ENCODE peak calls at places on chromosomes 5 and 9, in nine cellular contexts. One of them, this sample, is unnamed.

GRCh38 chr9:75739884-75740611 is 150.4 kb upstream of the PCSK5 start:
- DNase-seq in breast epithelium: no peak
- DNase-seq in A549: no peak
- DNase-seq in testis: no peak
- DNase-seq in GM12878: no peak
- DNase-seq in stomach: no peak
- DNase-seq in transverse colon: no peak
- DNase-seq in heart left ventricle: no peak
- DNase-seq in K562: no peak
- DNase-seq in this sample: no peak

GRCh38 chr5:97909541-97909940 is 726.5 kb upstream of the RIOK2 start:
- DNase-seq in breast epithelium: no peak
- DNase-seq in A549: no peak
- DNase-seq in testis: no peak
- DNase-seq in GM12878: no peak
- DNase-seq in stomach: no peak
- DNase-seq in transverse colon: no peak
- DNase-seq in heart left ventricle: no peak
- DNase-seq in K562: no peak
- DNase-seq in this sample: no peak

GRCh38 chr5:90421136-90421535 is 11.6 kb upstream of the CETN3 start:
- DNase-seq in breast epithelium: no peak
- DNase-seq in A549: no peak
- DNase-seq in testis: no peak
- DNase-seq in GM12878: no peak
- DNase-seq in stomach: peak; percentile 29
- DNase-seq in transverse colon: peak; percentile 14
- DNase-seq in heart left ventricle: no peak
- DNase-seq in K562: no peak
- DNase-seq in this sample: no peak

GRCh38 chr5:173618927-173619519 is 2.6 kb upstream of the BOD1 start:
- DNase-seq in breast epithelium: no peak
- DNase-seq in A549: peak; percentile 76
- DNase-seq in testis: peak; percentile 64
- DNase-seq in GM12878: peak; percentile 47
- DNase-seq in stomach: peak; percentile 53
- DNase-seq in transverse colon: peak; percentile 37
- DNase-seq in heart left ventricle: peak; percentile 24
- DNase-seq in K562: peak; percentile 35
- DNase-seq in this sample: no peak

GRCh38 chr9:131020862-131021261 is 11.9 kb downstream of the LAMC3 start:
- DNase-seq in breast epithelium: no peak
- DNase-seq in A549: no peak
- DNase-seq in testis: no peak
- DNase-seq in GM12878: no peak
- DNase-seq in stomach: no peak
- DNase-seq in transverse colon: no peak
- DNase-seq in heart left ventricle: no peak
- DNase-seq in K562: no peak
- DNase-seq in this sample: no peak

GRCh38 chr5:150081541-150082283 is 4.6 kb downstream of the CSF1R start:
- DNase-seq in breast epithelium: no peak
- DNase-seq in A549: no peak
- DNase-seq in testis: peak; percentile 49
- DNase-seq in GM12878: no peak
- DNase-seq in stomach: peak; percentile 30
- DNase-seq in transverse colon: peak; percentile 53
- DNase-seq in heart left ventricle: peak; percentile 67
- DNase-seq in K562: no peak
- DNase-seq in this sample: peak; percentile 89

GRCh38 chr5:32126691-32127090 is 47.4 kb downstream of the GOLPH3 start:
- DNase-seq in breast epithelium: no peak
- DNase-seq in A549: no peak
- DNase-seq in testis: no peak
- DNase-seq in GM12878: no peak
- DNase-seq in stomach: no peak
- DNase-seq in transverse colon: no peak
- DNase-seq in heart left ventricle: no peak
- DNase-seq in K562: no peak
- DNase-seq in this sample: no peak

GRCh38 chr5:82107277-82107676 is 135.5 kb downstream of the ATG10 start:
- DNase-seq in breast epithelium: no peak
- DNase-seq in A549: peak; percentile 3
- DNase-seq in testis: no peak
- DNase-seq in GM12878: no peak
- DNase-seq in stomach: no peak
- DNase-seq in transverse colon: no peak
- DNase-seq in heart left ventricle: no peak
- DNase-seq in K562: no peak
- DNase-seq in this sample: no peak

GRCh38 chr5:130278136-130278535 is 373.9 kb downstream of the CHSY3 start:
- DNase-seq in breast epithelium: no peak
- DNase-seq in A549: no peak
- DNase-seq in testis: no peak
- DNase-seq in GM12878: no peak
- DNase-seq in stomach: no peak
- DNase-seq in transverse colon: no peak
- DNase-seq in heart left ventricle: no peak
- DNase-seq in K562: no peak
- DNase-seq in this sample: no peak

GRCh38 chr9:136048560-136049411 is 46.3 kb downstream of the NACC2 start:
- DNase-seq in breast epithelium: no peak
- DNase-seq in A549: no peak
- DNase-seq in testis: no peak
- DNase-seq in GM12878: no peak
- DNase-seq in stomach: no peak
- DNase-seq in transverse colon: no peak
- DNase-seq in heart left ventricle: no peak
- DNase-seq in K562: no peak
- DNase-seq in this sample: peak; percentile 82

GRCh38 chr5:15683332-15683731 is 183.4 kb downstream of the FBXL7 start:
- DNase-seq in breast epithelium: no peak
- DNase-seq in A549: no peak
- DNase-seq in testis: no peak
- DNase-seq in GM12878: no peak
- DNase-seq in stomach: no peak
- DNase-seq in transverse colon: peak; percentile 19
- DNase-seq in heart left ventricle: peak; percentile 38
- DNase-seq in K562: no peak
- DNase-seq in this sample: no peak

GRCh38 chr9:126146254-126147145 is 180.1 kb upstream of the MVB12B start:
- DNase-seq in breast epithelium: no peak
- DNase-seq in A549: peak; percentile 70
- DNase-seq in testis: peak; percentile 13
- DNase-seq in GM12878: peak; percentile 15
- DNase-seq in stomach: peak; percentile 24
- DNase-seq in transverse colon: peak; percentile 35
- DNase-seq in heart left ventricle: no peak
- DNase-seq in K562: no peak
- DNase-seq in this sample: peak; percentile 10

GRCh38 chr9:114341991-114342390 is 12.3 kb downstream of the ORM2 start:
- DNase-seq in breast epithelium: no peak
- DNase-seq in A549: no peak
- DNase-seq in testis: no peak
- DNase-seq in GM12878: no peak
- DNase-seq in stomach: no peak
- DNase-seq in transverse colon: no peak
- DNase-seq in heart left ventricle: no peak
- DNase-seq in K562: no peak
- DNase-seq in this sample: no peak

GRCh38 chr5:111748304-111748763 is 8.7 kb downstream of the NREP start:
- DNase-seq in breast epithelium: no peak
- DNase-seq in A549: no peak
- DNase-seq in testis: no peak
- DNase-seq in GM12878: no peak
- DNase-seq in stomach: no peak
- DNase-seq in transverse colon: no peak
- DNase-seq in heart left ventricle: no peak
- DNase-seq in K562: no peak
- DNase-seq in this sample: no peak

GRCh38 chr5:115568668-115569067 is 24.1 kb upstream of the FEM1C start:
- DNase-seq in breast epithelium: no peak
- DNase-seq in A549: no peak
- DNase-seq in testis: no peak
- DNase-seq in GM12878: no peak
- DNase-seq in stomach: no peak
- DNase-seq in transverse colon: no peak
- DNase-seq in heart left ventricle: no peak
- DNase-seq in K562: no peak
- DNase-seq in this sample: no peak

GRCh38 chr5:151885138-151885908 is 39.3 kb downstream of the GLRA1 start:
- DNase-seq in breast epithelium: no peak
- DNase-seq in A549: no peak
- DNase-seq in testis: no peak
- DNase-seq in GM12878: no peak
- DNase-seq in stomach: no peak
- DNase-seq in transverse colon: no peak
- DNase-seq in heart left ventricle: no peak
- DNase-seq in K562: no peak
- DNase-seq in this sample: no peak

GRCh38 chr5:151886741-151887261 is 37.9 kb downstream of the GLRA1 start:
- DNase-seq in breast epithelium: no peak
- DNase-seq in A549: no peak
- DNase-seq in testis: no peak
- DNase-seq in GM12878: no peak
- DNase-seq in stomach: no peak
- DNase-seq in transverse colon: no peak
- DNase-seq in heart left ventricle: no peak
- DNase-seq in K562: no peak
- DNase-seq in this sample: no peak

GRCh38 chr5:151889614-151890013 is 35.0 kb downstream of the GLRA1 start:
- DNase-seq in breast epithelium: no peak
- DNase-seq in A549: no peak
- DNase-seq in testis: no peak
- DNase-seq in GM12878: no peak
- DNase-seq in stomach: no peak
- DNase-seq in transverse colon: no peak
- DNase-seq in heart left ventricle: no peak
- DNase-seq in K562: no peak
- DNase-seq in this sample: no peak

GRCh38 chr5:151892393-151892792 is 32.3 kb downstream of the GLRA1 start:
- DNase-seq in breast epithelium: no peak
- DNase-seq in A549: no peak
- DNase-seq in testis: no peak
- DNase-seq in GM12878: no peak
- DNase-seq in stomach: no peak
- DNase-seq in transverse colon: no peak
- DNase-seq in heart left ventricle: no peak
- DNase-seq in K562: no peak
- DNase-seq in this sample: no peak

GRCh38 chr5:151890299-151890698 is 34.4 kb downstream of the GLRA1 start:
- DNase-seq in breast epithelium: no peak
- DNase-seq in A549: no peak
- DNase-seq in testis: no peak
- DNase-seq in GM12878: no peak
- DNase-seq in stomach: no peak
- DNase-seq in transverse colon: no peak
- DNase-seq in heart left ventricle: no peak
- DNase-seq in K562: no peak
- DNase-seq in this sample: no peak
- TF ChIP-seq CTCF in breast epithelium: no peak
- TF ChIP-seq CTCF in A549: no peak
- TF ChIP-seq CTCF in testis: no peak
- TF ChIP-seq CTCF in GM12878: no peak
- TF ChIP-seq CTCF in stomach: no peak
- TF ChIP-seq CTCF in transverse colon: no peak
- TF ChIP-seq CTCF in heart left ventricle: no peak
- TF ChIP-seq CTCF in K562: no peak
- TF ChIP-seq CTCF in this sample: no peak

GRCh38 chr5:80931423-80931822 is 28.7 kb upstream of the RASGRF2 start:
- DNase-seq in breast epithelium: no peak
- DNase-seq in A549: no peak
- DNase-seq in testis: no peak
- DNase-seq in GM12878: no peak
- DNase-seq in stomach: no peak
- DNase-seq in transverse colon: no peak
- DNase-seq in heart left ventricle: no peak
- DNase-seq in K562: no peak
- DNase-seq in this sample: no peak
- TF ChIP-seq POLR2A in breast epithelium: no peak
- TF ChIP-seq POLR2A in A549: no peak
- TF ChIP-seq POLR2A in testis: no peak
- TF ChIP-seq POLR2A in GM12878: no peak
- TF ChIP-seq POLR2A in stomach: no peak
- TF ChIP-seq POLR2A in transverse colon: no peak
- TF ChIP-seq POLR2A in heart left ventricle: no peak
- TF ChIP-seq POLR2A in K562: no peak
- TF ChIP-seq POLR2A in this sample: no peak

DNA sequence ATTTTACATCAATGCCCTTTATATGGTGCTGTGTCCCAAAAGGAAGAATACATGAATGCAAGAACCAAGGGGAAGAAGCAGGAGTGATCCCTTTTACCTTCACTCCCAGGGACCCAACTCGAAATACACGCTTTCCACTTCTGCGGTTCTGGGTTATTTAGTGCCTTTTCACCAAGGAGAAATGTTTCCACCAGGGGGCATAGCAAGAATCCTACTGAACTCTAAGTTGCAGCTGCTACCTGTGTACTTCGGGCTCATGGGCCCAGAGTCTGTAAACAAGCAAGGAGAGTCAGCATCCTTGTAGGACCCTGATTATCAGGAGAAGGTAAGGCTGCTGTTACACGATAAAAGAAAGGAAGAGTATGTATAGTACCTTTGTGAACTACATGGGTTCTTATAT is 45.7 kb downstream of the DPYSL3 start:
- DNase-seq in breast epithelium: no peak
- DNase-seq in A549: no peak
- DNase-seq in testis: peak; percentile 36
- DNase-seq in GM12878: no peak
- DNase-seq in stomach: no peak
- DNase-seq in transverse colon: no peak
- DNase-seq in heart left ventricle: no peak
- DNase-seq in K562: no peak
- DNase-seq in this sample: no peak
- TF ChIP-seq CTCF in breast epithelium: no peak
- TF ChIP-seq CTCF in A549: peak; percentile 33
- TF ChIP-seq CTCF in testis: peak; percentile 25
- TF ChIP-seq CTCF in GM12878: no peak
- TF ChIP-seq CTCF in stomach: no peak
- TF ChIP-seq CTCF in transverse colon: peak; percentile 16
- TF ChIP-seq CTCF in heart left ventricle: peak; percentile 50
- TF ChIP-seq CTCF in K562: no peak
- TF ChIP-seq CTCF in this sample: no peak

DNA sequence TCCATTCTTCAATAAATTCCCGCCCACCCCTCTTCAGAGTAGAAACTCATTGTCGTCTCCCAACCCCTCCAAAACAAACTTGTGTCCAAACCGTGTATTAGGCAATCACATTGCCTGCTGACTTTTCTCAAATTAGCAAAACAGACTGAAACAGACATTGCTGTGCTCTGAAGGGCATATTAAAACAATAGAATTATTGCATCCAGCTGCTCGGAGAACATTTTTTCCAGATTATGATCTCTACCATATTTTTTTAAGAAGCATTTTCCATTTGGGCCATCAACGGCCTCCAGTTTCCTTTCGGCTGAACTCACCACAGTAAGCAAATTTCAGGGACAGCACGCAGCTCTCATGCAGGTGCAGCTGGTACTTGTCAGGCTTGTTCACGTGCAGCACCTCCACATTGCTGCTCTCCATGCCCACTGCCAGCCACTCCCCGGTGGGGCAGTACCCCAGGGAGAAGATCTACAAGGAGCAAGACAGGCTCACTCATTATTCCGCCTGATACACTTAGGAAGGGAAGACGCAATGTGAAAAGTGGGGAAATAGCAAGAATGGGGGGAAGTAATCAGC is 104.1 kb downstream of the TLE1 start:
- DNase-seq in breast epithelium: no peak
- DNase-seq in A549: no peak
- DNase-seq in testis: no peak
- DNase-seq in GM12878: no peak
- DNase-seq in stomach: no peak
- DNase-seq in transverse colon: no peak
- DNase-seq in heart left ventricle: no peak
- DNase-seq in K562: no peak
- DNase-seq in this sample: no peak
- TF ChIP-seq POLR2A in breast epithelium: no peak
- TF ChIP-seq POLR2A in A549: no peak
- TF ChIP-seq POLR2A in testis: no peak
- TF ChIP-seq POLR2A in GM12878: no peak
- TF ChIP-seq POLR2A in stomach: no peak
- TF ChIP-seq POLR2A in transverse colon: no peak
- TF ChIP-seq POLR2A in heart left ventricle: no peak
- TF ChIP-seq POLR2A in K562: no peak
- TF ChIP-seq POLR2A in this sample: no peak